ENCODE peak calls at places on chromosomes 1 and 21, in eight cellular contexts. One of them, this sample, is unnamed.

GRCh38 chr1:51693420-51694144 is 76.7 kb downstream of the OSBPL9 start:
- DNase-seq in Calu3: no peak
- DNase-seq in EL: no peak
- DNase-seq in naive thymus-derived CD4-positive, alpha-beta T cell: no peak
- DNase-seq in uterus: no peak
- DNase-seq in HFF-Myc: no peak
- DNase-seq in stimulated activated CD4-positive, alpha-beta T cell treated with anti-CD3 and anti-CD28 coated beads, Interleukin-12 subunit alpha, Interleukin-12 subunit beta, amount 100 ng/mL, for 4 hours: no peak
- DNase-seq in HuH-7.5: no peak
- DNase-seq in this sample: no peak

GRCh38 chr1:235423214-235423652 is 56.0 kb downstream of the TBCE start:
- DNase-seq in Calu3: no peak
- DNase-seq in EL: no peak
- DNase-seq in naive thymus-derived CD4-positive, alpha-beta T cell: no peak
- DNase-seq in uterus: no peak
- DNase-seq in HFF-Myc: no peak
- DNase-seq in stimulated activated CD4-positive, alpha-beta T cell treated with anti-CD3 and anti-CD28 coated beads, Interleukin-12 subunit alpha, Interleukin-12 subunit beta, amount 100 ng/mL, for 4 hours: peak
- DNase-seq in HuH-7.5: no peak
- DNase-seq in this sample: peak

GRCh38 chr1:26478988-26479387 is 6.7 kb downstream of the HMGN2 start:
- DNase-seq in Calu3: no peak
- DNase-seq in EL: no peak
- DNase-seq in naive thymus-derived CD4-positive, alpha-beta T cell: no peak
- DNase-seq in uterus: no peak
- DNase-seq in HFF-Myc: no peak
- DNase-seq in stimulated activated CD4-positive, alpha-beta T cell treated with anti-CD3 and anti-CD28 coated beads, Interleukin-12 subunit alpha, Interleukin-12 subunit beta, amount 100 ng/mL, for 4 hours: no peak
- DNase-seq in HuH-7.5: no peak
- DNase-seq in this sample: no peak

GRCh38 chr1:65694933-65695332 is 97.8 kb upstream of the PDE4B start:
- DNase-seq in Calu3: no peak
- DNase-seq in EL: no peak
- DNase-seq in naive thymus-derived CD4-positive, alpha-beta T cell: no peak
- DNase-seq in uterus: no peak
- DNase-seq in HFF-Myc: no peak
- DNase-seq in stimulated activated CD4-positive, alpha-beta T cell treated with anti-CD3 and anti-CD28 coated beads, Interleukin-12 subunit alpha, Interleukin-12 subunit beta, amount 100 ng/mL, for 4 hours: no peak
- DNase-seq in HuH-7.5: no peak
- DNase-seq in this sample: no peak

GRCh38 chr1:18360251-18360650 is 120.5 kb upstream of the KLHDC7A start:
- DNase-seq in Calu3: peak
- DNase-seq in EL: no peak
- DNase-seq in naive thymus-derived CD4-positive, alpha-beta T cell: no peak
- DNase-seq in uterus: no peak
- DNase-seq in HFF-Myc: no peak
- DNase-seq in stimulated activated CD4-positive, alpha-beta T cell treated with anti-CD3 and anti-CD28 coated beads, Interleukin-12 subunit alpha, Interleukin-12 subunit beta, amount 100 ng/mL, for 4 hours: no peak
- DNase-seq in HuH-7.5: no peak
- DNase-seq in this sample: no peak

GRCh38 chr1:157703981-157704380 is 3.4 kb upstream of the FCRL3 start:
- DNase-seq in Calu3: no peak
- DNase-seq in EL: no peak
- DNase-seq in naive thymus-derived CD4-positive, alpha-beta T cell: no peak
- DNase-seq in uterus: no peak
- DNase-seq in HFF-Myc: no peak
- DNase-seq in stimulated activated CD4-positive, alpha-beta T cell treated with anti-CD3 and anti-CD28 coated beads, Interleukin-12 subunit alpha, Interleukin-12 subunit beta, amount 100 ng/mL, for 4 hours: no peak
- DNase-seq in HuH-7.5: no peak
- DNase-seq in this sample: no peak

GRCh38 chr1:15836772-15837669 is 10.5 kb upstream of the SPEN start:
- DNase-seq in Calu3: no peak
- DNase-seq in EL: no peak
- DNase-seq in naive thymus-derived CD4-positive, alpha-beta T cell: peak
- DNase-seq in uterus: peak
- DNase-seq in HFF-Myc: no peak
- DNase-seq in stimulated activated CD4-positive, alpha-beta T cell treated with anti-CD3 and anti-CD28 coated beads, Interleukin-12 subunit alpha, Interleukin-12 subunit beta, amount 100 ng/mL, for 4 hours: peak
- DNase-seq in HuH-7.5: no peak
- DNase-seq in this sample: peak

GRCh38 chr21:46092811-46093667 is 4.9 kb upstream of the COL6A2 start:
- DNase-seq in Calu3: no peak
- DNase-seq in EL: peak
- DNase-seq in naive thymus-derived CD4-positive, alpha-beta T cell: peak
- DNase-seq in uterus: peak
- DNase-seq in HFF-Myc: no peak
- DNase-seq in stimulated activated CD4-positive, alpha-beta T cell treated with anti-CD3 and anti-CD28 coated beads, Interleukin-12 subunit alpha, Interleukin-12 subunit beta, amount 100 ng/mL, for 4 hours: no peak
- DNase-seq in HuH-7.5: no peak
- DNase-seq in this sample: no peak

GRCh38 chr1:180935326-180936109 is 22.8 kb downstream of the KIAA1614 start:
- DNase-seq in Calu3: no peak
- DNase-seq in EL: no peak
- DNase-seq in naive thymus-derived CD4-positive, alpha-beta T cell: no peak
- DNase-seq in uterus: no peak
- DNase-seq in HFF-Myc: no peak
- DNase-seq in stimulated activated CD4-positive, alpha-beta T cell treated with anti-CD3 and anti-CD28 coated beads, Interleukin-12 subunit alpha, Interleukin-12 subunit beta, amount 100 ng/mL, for 4 hours: no peak
- DNase-seq in HuH-7.5: peak
- DNase-seq in this sample: no peak